ENCODE peak calls at places on chromosomes 11 and 22, in eight cellular contexts. S, X, G, Z, I, L, D and U are unnamed samples.

GRCh38 chr11:94151903-94152677 is 23.4 kb downstream of the PANX1 start:
- DNase-seq in S (no peak), X (no peak), G (peak; percentile 59), Z (peak; percentile 87), I (no peak), L (no peak), D (no peak), U (no peak)

GRCh38 chr11:109309153-109309552 is 112.8 kb upstream of the C11orf87 start:
- DNase-seq in S (no peak), X (no peak), G (no peak), Z (peak; percentile 5), I (no peak), L (no peak), D (peak; percentile 93), U (no peak)

GRCh38 chr22:35376728-35377472 is 4.0 kb upstream of the HMOX1 start:
- DNase-seq in S (no peak), X (peak; percentile 87), G (peak; percentile 94), Z (peak; percentile 96), I (peak; percentile 76), L (no peak), D (peak; percentile 66), U (no peak)

GRCh38 chr22:42885446-42885845 is 28.4 kb upstream of the ARFGAP3 start:
- DNase-seq in S (no peak), X (no peak), G (no peak), Z (no peak), I (no peak), L (no peak), D (no peak), U (no peak)

GRCh38 chr22:41833369-41834004 is 582 bp downstream of the SREBF2 start:
- DNase-seq in S (peak; percentile 23), X (peak; percentile 58), G (no peak), Z (peak; percentile 16), I (peak; percentile 84), L (peak; percentile 29), D (no peak), U (peak; percentile 54)

GRCh38 chr11:64052436-64052835 is 16.7 kb downstream of the FLRT1 start:
- DNase-seq in S (no peak), X (no peak), G (no peak), Z (no peak), I (no peak), L (no peak), D (no peak), U (no peak)

GRCh38 chr11:66933508-66933907 is 24.7 kb downstream of the PC start:
- DNase-seq in S (no peak), X (no peak), G (no peak), Z (no peak), I (no peak), L (no peak), D (no peak), U (no peak)

GRCh38 chr22:37290737-37291136 is 8.4 kb downstream of the CYTH4 start:
- DNase-seq in S (no peak), X (no peak), G (no peak), Z (peak; percentile 81), I (no peak), L (no peak), D (no peak), U (no peak)

GRCh38 chr11:87228820-87229219 is 191.1 kb downstream of the TMEM135 start:
- DNase-seq in S (no peak), X (no peak), G (no peak), Z (no peak), I (no peak), L (no peak), D (no peak), U (no peak)

GRCh38 chr11:119011476-119011875 is 6.7 kb downstream of the RPS25 start:
- DNase-seq in S (no peak), X (no peak), G (no peak), Z (no peak), I (no peak), L (no peak), D (no peak), U (no peak)

GRCh38 chr11:7651700-7652099 is 21.6 kb downstream of the CYB5R2 start:
- DNase-seq in S (no peak), X (no peak), G (no peak), Z (no peak), I (no peak), L (no peak), D (no peak), U (no peak)